ENCODE peak calls at places on chromosome 11, in seven cellular contexts. X is BJ, A is IMR-90, G is fibroblast of the aortic adventitia, I is fibroblast of pulmonary artery, S is RWPE2, F is cardiac fibroblast. N is an unnamed sample.

GRCh38 chr11:8839957-8840945 is 70.7 kb upstream of the AKIP1 start:
- DNase-seq in X (no peak), A (peak; percentile 74), G (no peak), I (peak; percentile 47), S (no peak), F (peak; percentile 49), N (no peak)

GRCh38 chr11:34397120-34397519 is 39.3 kb upstream of the ABTB2 start:
- DNase-seq in X (no peak), A (no peak), G (no peak), I (no peak), S (no peak), F (no peak), N (no peak)

GRCh38 chr11:99268895-99269294 is 248.1 kb downstream of the CNTN5 start:
- DNase-seq in X (no peak), A (no peak), G (no peak), I (no peak), S (no peak), F (no peak), N (no peak)

GRCh38 chr11:78855146-78855545 is 280.5 kb upstream of the NARS2 start:
- DNase-seq in X (no peak), A (no peak), G (no peak), I (no peak), S (no peak), F (no peak), N (no peak)

GRCh38 chr11:86511086-86511551 is 136.4 kb downstream of the CCDC81 start:
- DNase-seq in X (no peak), A (peak; percentile 79), G (peak; percentile 75), I (peak; percentile 74), S (no peak), F (peak; percentile 74), N (peak; percentile 74)

GRCh38 chr11:61963282-61964057 is 4.0 kb downstream of the FTH1 start:
- DNase-seq in X (no peak), A (peak; percentile 60), G (no peak), I (peak; percentile 90), S (no peak), F (peak; percentile 89), N (peak; percentile 76)

GRCh38 chr11:130518164-130518563 is 69.7 kb downstream of the ADAMTS15 start:
- DNase-seq in X (no peak), A (no peak), G (no peak), I (no peak), S (no peak), F (no peak), N (no peak)

GRCh38 chr11:94657629-94658028 is 90.5 kb downstream of the PIWIL4 start:
- DNase-seq in X (no peak), A (no peak), G (no peak), I (no peak), S (no peak), F (no peak), N (no peak)

GRCh38 chr11:121367434-121367833 is 74.9 kb downstream of the SC5D start:
- DNase-seq in X (no peak), A (peak; percentile 4), G (peak; percentile 7), I (peak; percentile 8), S (no peak), F (peak; percentile 33), N (peak; percentile 16)

GRCh38 chr11:121930004-121930965 is 185.7 kb downstream of the BLID start:
- DNase-seq in X (no peak), A (peak; percentile 13), G (peak; percentile 51), I (peak; percentile 46), S (no peak), F (peak; percentile 12), N (no peak)

DNA sequence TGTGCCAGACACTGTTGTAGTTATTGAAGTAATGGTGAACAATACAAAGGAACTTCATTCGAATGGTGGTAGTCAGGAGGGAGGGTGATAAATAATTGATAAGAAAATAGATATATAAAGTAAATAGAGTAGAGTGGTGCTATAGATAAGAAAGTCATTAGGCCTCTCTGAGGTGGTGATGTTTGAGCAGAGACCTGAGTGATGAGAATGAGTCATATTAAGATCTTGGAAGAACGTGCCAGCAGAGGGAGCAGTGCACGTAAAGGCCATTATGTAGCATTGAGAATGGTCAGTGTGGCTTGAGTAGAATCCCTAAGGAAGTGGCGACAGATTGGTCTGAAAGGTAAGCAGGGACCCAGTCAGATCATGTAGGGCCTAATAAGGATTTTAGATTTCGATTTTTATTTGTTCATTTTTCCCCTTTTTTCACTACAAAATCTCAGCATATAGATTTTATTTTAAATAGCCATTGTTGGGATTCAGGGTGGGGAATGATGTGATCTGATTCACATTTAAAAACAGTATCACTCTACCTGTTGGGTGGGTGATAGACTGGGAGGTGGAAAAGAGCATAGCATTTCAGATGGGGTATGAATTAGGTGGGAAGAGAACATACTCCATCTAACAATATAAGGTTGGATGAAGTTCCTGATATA is 44.7 kb downstream of the CCDC90B start:
- DNase-seq in X (no peak), A (peak; percentile 77), G (peak; percentile 67), I (peak; percentile 74), S (no peak), F (peak; percentile 77), N (peak; percentile 80)
- TF ChIP-seq CTCF in X (peak; percentile 69), A (peak; percentile 66), G (peak; percentile 57), I (peak; percentile 73), S (peak; percentile 88), F (peak; percentile 57), N (peak; percentile 47)

GRCh38 chr11:2298795-2299747 is 2.6 kb downstream of the C11orf21 start:
- DNase-seq in X (no peak), A (no peak), G (no peak), I (no peak), S (no peak), F (peak; percentile 6), N (peak; percentile 43)
- TF ChIP-seq CTCF in X (no peak), A (peak; percentile 14), G (peak; percentile 13), I (no peak), S (peak; percentile 47), F (peak; percentile 7), N (peak; percentile 38)

GRCh38 chr11:47216141-47216798 is 1.5 kb downstream of the DDB2 start:
- DNase-seq in X (peak; percentile 59), A (peak; percentile 87), G (peak; percentile 93), I (peak; percentile 87), S (peak; percentile 75), F (peak; percentile 93), N (peak; percentile 85)
- TF ChIP-seq CTCF in X (no peak), A (no peak), G (no peak), I (no peak), S (no peak), F (no peak), N (no peak)

GRCh38 chr11:119583585-119583984 is 145.4 kb downstream of the NECTIN1 start:
- DNase-seq in X (no peak), A (no peak), G (no peak), I (no peak), S (no peak), F (no peak), N (no peak)
- TF ChIP-seq CTCF in X (no peak), A (no peak), G (peak; percentile 11), I (peak; percentile 15), S (no peak), F (peak; percentile 9), N (peak; percentile 18)

GRCh38 chr11:60703374-60703773 is 4.0 kb downstream of the MS4A8 start:
- DNase-seq in X (no peak), A (no peak), G (no peak), I (no peak), S (no peak), F (no peak), N (no peak)

GRCh38 chr11:60701509-60701818 is 2.1 kb downstream of the MS4A8 start:
- DNase-seq in X (no peak), A (no peak), G (no peak), I (no peak), S (no peak), F (no peak), N (no peak)

GRCh38 chr11:60705895-60706294 is 6.5 kb downstream of the MS4A8 start:
- DNase-seq in X (no peak), A (no peak), G (no peak), I (no peak), S (no peak), F (no peak), N (no peak)

GRCh38 chr11:60699282-60699681 is at the start of gene MS4A8:
- DNase-seq in X (no peak), A (no peak), G (no peak), I (no peak), S (no peak), F (no peak), N (no peak)

DNA sequence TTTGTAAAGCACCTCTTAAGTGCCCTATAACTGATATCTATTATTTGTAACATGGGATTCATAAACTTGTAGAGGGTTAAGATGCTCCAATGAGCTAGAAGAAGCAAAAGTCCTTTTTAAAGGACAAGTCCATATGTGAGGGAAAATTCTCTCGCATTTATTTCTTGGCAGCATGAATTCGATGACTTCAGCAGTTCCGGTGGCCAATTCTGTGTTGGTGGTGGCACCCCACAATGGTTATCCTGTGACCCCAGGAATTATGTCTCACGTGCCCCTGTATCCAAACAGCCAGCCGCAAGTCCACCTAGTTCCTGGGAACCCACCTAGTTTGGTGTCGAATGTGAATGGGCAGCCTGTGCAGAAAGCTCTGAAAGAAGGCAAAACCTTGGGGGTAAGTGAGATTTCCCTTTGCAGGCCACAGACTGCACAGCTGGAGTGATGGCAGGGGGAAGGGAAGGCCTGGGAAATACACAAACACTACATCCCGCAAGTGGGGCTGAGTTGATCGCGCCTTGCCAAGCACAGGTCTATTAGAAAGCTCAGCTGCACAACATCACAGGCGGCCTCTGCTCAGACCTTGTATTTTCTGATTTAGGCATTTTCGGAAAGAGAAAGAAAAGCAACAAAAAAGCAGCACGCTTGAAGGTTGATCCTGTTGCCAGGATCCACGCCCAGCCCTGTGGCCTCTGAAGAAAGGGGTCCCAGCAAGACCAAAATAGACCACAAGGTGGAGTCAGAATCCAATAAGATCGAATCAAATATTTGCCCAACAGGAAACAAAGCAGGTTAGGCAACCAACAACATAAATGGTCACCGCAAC is 1.5 kb downstream of the MS4A8 start:
- DNase-seq in X (no peak), A (no peak), G (peak; percentile 1), I (peak; percentile 11), S (no peak), F (peak; percentile 16), N (peak; percentile 29)
- TF ChIP-seq CTCF in X (peak; percentile 10), A (no peak), G (peak; percentile 19), I (peak; percentile 29), S (peak; percentile 56), F (peak; percentile 25), N (peak; percentile 22)

GRCh38 chr11:90434858-90435257 is 212.0 kb upstream of the CHORDC1 start:
- DNase-seq in X (no peak), A (no peak), G (no peak), I (no peak), S (no peak), F (no peak), N (peak; percentile 50)
- TF ChIP-seq CTCF in X (no peak), A (no peak), G (no peak), I (no peak), S (no peak), F (no peak), N (no peak)

DNA sequence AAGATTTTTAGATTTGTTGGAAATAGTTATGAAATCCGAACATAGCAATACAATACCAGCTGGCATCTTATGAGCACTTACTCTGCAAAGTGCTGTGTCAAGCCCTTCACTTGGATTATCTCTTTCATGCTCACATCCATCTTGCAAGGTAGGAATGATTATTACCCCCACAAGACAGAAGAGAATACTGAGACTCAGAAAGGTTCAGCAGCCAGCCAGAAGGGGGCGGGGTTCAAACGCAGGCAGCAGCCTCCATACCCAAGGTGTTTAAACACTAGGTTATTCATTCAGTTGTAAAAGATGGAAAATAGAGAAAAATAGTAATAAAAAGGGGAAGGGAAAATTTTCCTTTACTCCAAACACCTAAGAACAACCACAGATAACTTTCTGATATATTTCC is 158.5 kb downstream of the CCDC34 start:
- DNase-seq in X (no peak), A (no peak), G (no peak), I (no peak), S (no peak), F (peak; percentile 52), N (peak; percentile 49)
- TF ChIP-seq CTCF in X (peak; percentile 30), A (peak; percentile 28), G (peak; percentile 43), I (peak; percentile 25), S (peak; percentile 44), F (peak; percentile 55), N (peak; percentile 32)

GRCh38 chr11:76698321-76699043 is 27.9 kb upstream of the LRRC32 start:
- DNase-seq in X (no peak), A (no peak), G (no peak), I (no peak), S (no peak), F (peak; percentile 22), N (no peak)
- TF ChIP-seq CTCF in X (peak; percentile 34), A (peak; percentile 18), G (no peak), I (peak; percentile 25), S (peak; percentile 29), F (peak; percentile 29), N (peak; percentile 27)

N was measured in MCF 10A.